ENCODE peak calls at places on chromosomes 4 and X, in seven cellular contexts. I, O, Z, U, S, R and J are unnamed samples. For H3K4me1, the result is how much of the 10 kb centered on the place peaks cover.

GRCh38 chrX:45767021-45767491 is 566.4 kb upstream of the DIPK2B start:
- DNase-seq in S (no peak), I (no peak), R (no peak), O (no peak), U (no peak), Z (no peak), J (no peak)

GRCh38 chr4:177190995-177191568 is 118.6 kb upstream of the NEIL3 start:
- DNase-seq in S (no peak), Z (no peak), O (no peak), R (no peak), I (no peak), U (no peak), J (no peak)

GRCh38 chr4:38230121-38230728 is 270.0 kb downstream of the PTTG2 start:
- DNase-seq in O (peak), U (no peak), R (no peak), I (no peak), S (peak), Z (peak), J (no peak)

GRCh38 chr4:128639586-128640270 is 169.8 kb upstream of the JADE1 start:
- DNase-seq in U (no peak), O (no peak), Z (no peak), R (no peak), I (no peak), S (no peak), J (no peak)

GRCh38 chr4:106809083-106809482 is 227.0 kb downstream of the DKK2 start:
- DNase-seq in O (peak), S (no peak), I (no peak), Z (no peak), U (peak), R (no peak), J (no peak)

GRCh38 chrX:826448-826847 is 195.9 kb downstream of the SHOX start:
- DNase-seq in I (no peak), U (no peak), R (no peak), S (no peak), O (no peak), Z (no peak), J (no peak)

GRCh38 chrX:75229774-75230173 is 44.1 kb upstream of the UPRT start:
- DNase-seq in O (no peak), S (no peak), Z (no peak), I (no peak), R (no peak), U (no peak), J (no peak)

GRCh38 chr4:79284893-79285292 is 41.0 kb downstream of the NAA11 start:
- DNase-seq in U (no peak), Z (no peak), O (no peak), R (no peak), S (no peak), I (no peak), J (no peak)

GRCh38 chr4:55768291-55768690 is 51.3 kb upstream of the EXOC1L start:
- DNase-seq in Z (no peak), R (no peak), I (no peak), U (peak), S (no peak), O (peak), J (no peak)

GRCh38 chr4:153499005-153499404 is 32.8 kb downstream of the TMEM131L start:
- DNase-seq in U (no peak), R (peak), I (no peak), O (no peak), Z (no peak), S (no peak), J (no peak)

GRCh38 chr4:153497091-153497531 is 31.0 kb downstream of the TMEM131L start:
- DNase-seq in U (no peak), R (no peak), Z (no peak), S (no peak), O (no peak), I (no peak), J (peak)

GRCh38 chr4:153495480-153496206 is 29.5 kb downstream of the TMEM131L start:
- DNase-seq in O (no peak), I (no peak), S (no peak), U (no peak), Z (no peak), R (no peak), J (no peak)

GRCh38 chr4:153501578-153501977 is 35.4 kb downstream of the TMEM131L start:
- DNase-seq in R (no peak), U (no peak), S (no peak), I (no peak), Z (no peak), O (no peak), J (no peak)

DNA sequence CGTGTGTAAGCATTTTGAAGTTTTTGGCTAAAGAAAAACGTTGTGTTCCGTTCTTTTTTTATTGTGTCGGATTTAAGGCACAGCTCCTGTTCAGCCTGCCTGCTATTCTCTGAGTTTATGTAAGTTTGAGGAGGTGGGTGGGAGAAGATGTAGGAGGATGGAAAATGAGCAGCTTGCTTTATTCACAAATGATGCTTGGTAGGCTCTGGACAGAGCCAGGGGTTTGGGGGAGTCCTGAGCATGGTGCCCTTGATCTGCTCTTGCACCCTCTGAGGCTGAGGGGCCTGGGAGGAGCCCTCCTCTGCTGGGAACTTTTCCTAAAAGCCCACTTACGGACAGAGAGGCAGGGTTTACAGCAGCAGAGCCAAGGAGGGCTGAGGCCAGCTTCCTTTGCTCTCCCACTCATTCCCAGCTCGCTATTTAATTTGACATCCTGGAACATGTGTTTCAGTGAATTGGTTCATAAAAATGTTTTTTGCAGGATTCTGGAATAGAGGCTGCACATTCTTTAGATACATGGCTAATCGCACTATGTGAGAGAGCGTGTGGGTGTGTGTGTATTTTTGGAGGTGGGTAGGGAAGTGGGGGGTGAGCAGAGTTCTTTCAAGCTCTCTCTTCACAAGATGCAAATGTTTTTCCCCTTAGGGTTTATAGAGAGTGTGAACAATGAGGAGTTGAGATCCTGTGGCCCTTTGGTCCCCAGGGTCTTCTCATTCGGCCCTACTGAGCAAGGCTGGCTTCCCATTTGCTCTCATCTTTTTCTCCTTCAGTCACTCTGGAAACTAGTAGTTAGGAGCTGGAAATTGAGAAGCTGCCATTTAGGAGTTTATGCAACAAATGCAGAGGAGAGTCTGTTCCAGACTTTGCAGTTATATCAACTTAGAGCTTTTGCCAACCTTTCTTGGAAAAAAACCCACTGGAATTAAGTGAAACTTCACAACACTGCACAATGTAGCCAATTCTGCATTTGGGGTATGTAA is 32.1 kb downstream of the TMEM131L start:
- DNase-seq in R (no peak), O (no peak), I (no peak), Z (no peak), U (no peak), S (no peak), J (no peak)
- H3K4me3 ChIP-seq in R (peak), O (no peak), I (no peak), Z (no peak), U (no peak), S (no peak), J (no peak)

GRCh38 chr4:2595436-2595835 is 59.0 kb downstream of the FAM193A start:
- DNase-seq in I (no peak), O (no peak), U (no peak), R (no peak), S (no peak), Z (no peak), J (no peak)
- H3K4me1 ChIP-seq in I (half or more), O (under half), U (under half), R (half or more), S (under half), Z (under half), J (half or more)

GRCh38 chr4:139170932-139171331 is 6.1 kb downstream of the ELF2 start:
- DNase-seq in S (no peak), Z (no peak), U (no peak), I (no peak), R (no peak), O (no peak), J (no peak)
- H3K4me3 ChIP-seq in S (no peak), Z (no peak), U (no peak), I (no peak), R (no peak), O (no peak), J (no peak)

DNA sequence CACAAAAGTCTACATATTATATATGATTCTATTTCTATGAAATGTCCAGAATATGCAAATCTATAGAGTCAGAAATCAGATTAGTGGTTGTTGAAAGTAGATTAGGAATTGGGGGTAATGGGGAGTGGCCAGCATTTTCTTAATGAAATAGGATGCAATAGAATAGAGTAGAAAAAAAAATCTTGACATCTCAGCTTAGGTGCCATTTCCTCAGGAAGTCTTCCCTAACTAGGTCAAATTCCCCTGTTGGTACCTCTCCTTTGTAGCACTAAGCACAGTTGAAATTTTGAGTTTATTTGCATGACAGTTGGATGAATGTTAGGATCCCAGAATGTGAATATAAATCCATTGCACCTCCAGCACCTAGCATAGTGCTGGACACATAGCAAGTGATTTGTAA is 30.0 kb upstream of the PDK3 start:
- DNase-seq in U (no peak), Z (no peak), I (no peak), R (no peak), S (no peak), O (no peak), J (no peak)
- H3K4me1 ChIP-seq in U (under half), Z (under half), I (under half), R (under half), S (under half), O (under half), J (under half)

DNA sequence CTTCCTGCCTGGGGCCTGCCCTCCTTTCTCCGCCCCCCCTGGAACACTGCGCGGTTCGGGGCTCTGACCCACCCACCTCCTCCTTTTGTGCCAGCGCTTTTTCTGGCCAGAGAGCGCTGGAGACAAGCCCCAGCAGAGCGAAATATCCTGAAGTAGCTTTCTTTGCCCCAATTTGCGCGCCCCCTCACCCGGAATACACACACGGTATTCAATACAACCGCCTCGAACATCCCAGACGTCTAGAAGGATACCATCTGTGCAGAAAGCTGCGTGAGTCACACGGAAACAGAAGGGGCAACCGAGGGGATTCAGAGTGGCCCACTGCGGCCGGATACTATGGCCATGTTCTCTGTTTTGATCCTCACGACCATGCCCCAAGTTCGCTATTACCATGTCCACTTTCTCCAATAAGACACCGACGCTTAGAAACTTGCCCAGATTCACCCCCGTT is 290 bp upstream of the SRPX start:
- DNase-seq in U (no peak), I (peak), Z (no peak), R (peak), O (no peak), S (no peak), J (no peak)
- H3K4me3 ChIP-seq in U (peak), I (peak), Z (peak), R (peak), O (peak), S (peak), J (no peak)

DNA sequence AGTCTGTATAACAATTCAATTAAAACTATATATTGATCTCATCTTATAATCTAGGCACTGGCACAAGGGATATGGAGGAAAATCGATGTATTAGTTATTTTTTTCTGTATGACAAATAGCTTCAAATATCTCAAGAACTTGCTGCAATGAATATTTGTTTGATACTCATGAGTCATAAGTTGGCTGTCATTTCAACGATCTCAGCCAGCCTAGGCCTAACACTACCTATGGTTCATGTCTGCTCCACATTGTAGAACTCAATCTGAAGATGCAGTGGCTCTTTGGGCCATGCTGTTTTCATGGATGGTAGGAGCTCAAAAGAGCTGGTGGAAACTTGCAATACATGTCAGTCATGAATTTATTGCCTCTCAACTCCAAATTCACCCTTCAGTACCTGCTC is 44.7 kb downstream of the MAGEB17 start:
- DNase-seq in S (no peak), Z (no peak), U (no peak), I (no peak), R (no peak), O (no peak), J (no peak)
- H3K4me1 ChIP-seq in S (under half), Z (under half), U (under half), I (under half), R (under half), O (under half), J (under half)

GRCh38 chr4:686371-687040 is 2.4 kb downstream of the SLC49A3 start:
- DNase-seq in S (no peak), I (no peak), U (no peak), O (no peak), Z (no peak), R (no peak), J (no peak)

GRCh38 chr4:687048-687974 is 1.6 kb downstream of the SLC49A3 start:
- DNase-seq in Z (no peak), U (no peak), S (peak), R (peak), O (peak), I (peak), J (no peak)

GRCh38 chr4:688695-689497 is at the start of gene SLC49A3:
- DNase-seq in O (no peak), R (peak), S (no peak), U (peak), Z (no peak), I (peak), J (no peak)

GRCh38 chr4:689498-690122 is 659 bp upstream of the SLC49A3 start:
- DNase-seq in Z (no peak), I (no peak), O (no peak), R (no peak), U (no peak), S (no peak), J (no peak)

DNA sequence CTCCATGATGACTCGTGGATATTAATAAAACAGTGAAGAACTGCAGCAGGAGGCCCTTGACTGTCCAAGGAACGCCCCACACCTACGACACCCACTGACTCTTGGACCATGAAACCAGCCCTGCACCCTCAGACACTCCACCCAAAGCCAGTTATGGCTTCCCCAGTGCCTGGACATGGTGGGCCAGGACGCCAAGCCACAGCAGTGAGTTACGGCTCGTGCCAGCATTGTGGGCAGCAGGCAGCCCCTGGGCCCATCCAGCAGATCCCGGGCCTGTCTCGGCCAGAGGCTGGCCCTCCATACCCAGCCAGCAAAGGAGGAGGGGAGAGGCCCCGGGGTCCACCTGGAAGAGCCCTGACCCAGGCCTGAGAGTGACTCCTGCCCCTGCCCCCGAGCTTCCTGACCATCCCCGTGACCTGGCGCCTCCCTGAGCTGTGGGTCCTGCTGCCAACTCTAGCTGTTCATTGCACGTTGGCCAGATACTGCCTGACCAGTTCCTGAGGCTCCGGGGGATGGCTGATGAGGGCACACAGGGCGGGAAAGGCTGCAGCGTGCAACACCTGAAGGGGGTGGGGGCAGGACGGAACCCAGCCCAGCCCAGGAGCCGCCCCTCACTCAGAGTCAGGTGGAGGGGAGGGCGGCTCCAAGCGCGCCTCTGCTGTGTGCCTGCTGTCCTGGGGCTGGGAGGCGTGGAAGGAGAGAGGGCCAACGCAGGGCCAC is 816 bp downstream of the SLC49A3 start:
- DNase-seq in U (no peak), R (no peak), S (no peak), Z (no peak), O (no peak), I (no peak), J (no peak)
- H3K4me3 ChIP-seq in U (peak), R (peak), S (peak), Z (peak), O (no peak), I (peak), J (no peak)

GRCh38 chrX:134714633-134715110 is 56.4 kb upstream of the PLAC1 start:
- DNase-seq in S (no peak), I (no peak), O (no peak), U (no peak), Z (no peak), R (no peak), J (no peak)
- H3K4me1 ChIP-seq in S (under half), I (under half), O (under half), U (under half), Z (under half), R (under half), J (under half)

GRCh38 chrX:9279271-9279596 is 185.6 kb upstream of the TBL1X start:
- DNase-seq in I (no peak), U (no peak), Z (no peak), O (no peak), S (no peak), R (no peak), J (no peak)

GRCh38 chrX:9273744-9274143 is 191.1 kb upstream of the TBL1X start:
- DNase-seq in I (no peak), S (no peak), R (no peak), O (no peak), U (no peak), Z (no peak), J (no peak)

GRCh38 chrX:9282325-9282724 is 182.5 kb upstream of the TBL1X start:
- DNase-seq in U (no peak), I (no peak), S (no peak), Z (no peak), O (no peak), R (no peak), J (no peak)

GRCh38 chrX:9278475-9279270 is 186.2 kb upstream of the TBL1X start:
- DNase-seq in I (no peak), O (no peak), S (no peak), U (no peak), Z (no peak), R (no peak), J (no peak)
- H3K4me3 ChIP-seq in I (no peak), O (no peak), S (no peak), U (no peak), Z (no peak), R (peak), J (no peak)

GRCh38 chr4:47490550-47490949 is 5.5 kb downstream of the ATP10D start:
- DNase-seq in Z (no peak), I (peak), O (peak), R (no peak), U (peak), S (no peak), J (peak)
- H3K4me1 ChIP-seq in Z (under half), I (under half), O (under half), R (half or more), U (under half), S (under half), J (under half)